ENCODE peak calls at places on chromosomes 5 and 9, in six cellular contexts. Y is heart right ventricle, O is GM10248, K is MCF 10A, V is mesothelial cell of epicardium, X is choroid plexus epithelial cell. S is an unnamed sample.
A peak's percentile ranks its signal among the peaks of the same experiment; 100 is the strongest.

GRCh38 chr5:141373673-141374317 is at the start of gene PCDHGA6:
- DNase-seq in Y (no peak), O (no peak), K (peak; percentile 17), V (no peak), X (peak; percentile 50), S (no peak)

GRCh38 chr9:69453746-69454145 is 128.7 kb downstream of the ENTREP1 start:
- DNase-seq in Y (no peak), O (no peak), K (no peak), V (no peak), X (no peak), S (no peak)

GRCh38 chr9:7756088-7756487 is 43.5 kb downstream of the DMAC1 start:
- DNase-seq in Y (no peak), O (peak; percentile 37), K (peak; percentile 6), V (no peak), X (peak; percentile 1), S (no peak)

GRCh38 chr9:87656485-87656884 is 69.4 kb upstream of the CTSL start:
- DNase-seq in Y (no peak), O (no peak), K (peak; percentile 30), V (no peak), X (peak; percentile 79), S (no peak)

GRCh38 chr5:10118150-10118549 is 131.5 kb downstream of the ATPSCKMT start:
- DNase-seq in Y (no peak), O (no peak), K (no peak), V (no peak), X (no peak), S (no peak)

GRCh38 chr5:54159153-54159836 is 151.1 kb downstream of the ARL15 start:
- DNase-seq in Y (no peak), O (no peak), K (peak; percentile 27), V (no peak), X (peak; percentile 29), S (no peak)

GRCh38 chr5:177399903-177400868 is at the start of gene PFN3:
- DNase-seq in Y (no peak), O (no peak), K (no peak), V (no peak), X (no peak), S (no peak)

GRCh38 chr5:115543365-115543700 is 1.2 kb downstream of the FEM1C start:
- DNase-seq in Y (no peak), O (no peak), K (no peak), V (no peak), X (peak; percentile 26), S (no peak)

GRCh38 chr9:121286973-121287721 is 19.2 kb downstream of the GSN start:
- DNase-seq in Y (peak; percentile 90), O (no peak), K (peak; percentile 99), V (peak; percentile 64), X (peak; percentile 94), S (peak; percentile 36)

GRCh38 chr5:16713386-16713928 is 96.7 kb upstream of the RETREG1 start:
- DNase-seq in Y (no peak), O (no peak), K (no peak), V (no peak), X (peak; percentile 66), S (peak; percentile 62)

GRCh38 chr9:12464910-12465512 is 228.2 kb upstream of the TYRP1 start:
- DNase-seq in Y (no peak), O (peak; percentile 3), K (peak; percentile 38), V (no peak), X (peak; percentile 50), S (peak; percentile 35)

GRCh38 chr5:175107865-175108264 is 336.1 kb downstream of the DRD1 start:
- DNase-seq in Y (no peak), O (no peak), K (peak; percentile 12), V (no peak), X (no peak), S (no peak)

GRCh38 chr9:86079421-86080111 is 19.8 kb downstream of the GOLM1 start:
- DNase-seq in Y (no peak), O (no peak), K (peak; percentile 12), V (no peak), X (no peak), S (no peak)

GRCh38 chr9:134554011-134554749 is 87.4 kb upstream of the COL5A1 start:
- DNase-seq in Y (no peak), O (no peak), K (no peak), V (no peak), X (no peak), S (no peak)

GRCh38 chr9:121888438-121888775 is 204.7 kb downstream of the TTLL11 start:
- DNase-seq in Y (no peak), O (no peak), K (peak; percentile 61), V (no peak), X (peak; percentile 89), S (no peak)

GRCh38 chr5:59036274-59036961 is 453.5 kb downstream of the RAB3C start:
- DNase-seq in Y (no peak), O (no peak), K (peak; percentile 95), V (no peak), X (peak; percentile 99), S (no peak)

GRCh38 chr5:150612405-150612804 is 28.1 kb upstream of the SYNPO start:
- DNase-seq in Y (peak; percentile 73), O (no peak), K (no peak), V (no peak), X (no peak), S (no peak)

GRCh38 chr5:157387683-157388093 is 72.3 kb upstream of the NIPAL4 start:
- DNase-seq in Y (peak; percentile 55), O (no peak), K (peak; percentile 91), V (no peak), X (peak; percentile 77), S (no peak)

GRCh38 chr5:56908942-56909293 is 478 bp upstream of the SETD9 start:
- DNase-seq in Y (no peak), O (no peak), K (no peak), V (peak; percentile 64), X (no peak), S (no peak)

GRCh38 chr5:37932450-37932849 is 92.6 kb upstream of the GDNF start:
- DNase-seq in Y (no peak), O (no peak), K (peak; percentile 7), V (no peak), X (no peak), S (no peak)

GRCh38 chr9:107606149-107606790 is 116.7 kb upstream of the KLF4 start:
- DNase-seq in Y (no peak), O (no peak), K (no peak), V (no peak), X (no peak), S (no peak)

GRCh38 chr9:6498982-6499381 is 86.0 kb downstream of the UHRF2 start:
- DNase-seq in Y (no peak), O (no peak), K (no peak), V (no peak), X (peak; percentile 67), S (no peak)

GRCh38 chr9:6490863-6491262 is 77.9 kb downstream of the UHRF2 start:
- DNase-seq in Y (no peak), O (no peak), K (no peak), V (no peak), X (no peak), S (no peak)

GRCh38 chr9:6495484-6495883 is 82.5 kb downstream of the UHRF2 start:
- DNase-seq in Y (no peak), O (no peak), K (peak; percentile 11), V (no peak), X (no peak), S (no peak)
- TF ChIP-seq CTCF in Y (no peak), O (no peak), K (no peak), V (no peak), X (no peak), S (no peak)

DNA sequence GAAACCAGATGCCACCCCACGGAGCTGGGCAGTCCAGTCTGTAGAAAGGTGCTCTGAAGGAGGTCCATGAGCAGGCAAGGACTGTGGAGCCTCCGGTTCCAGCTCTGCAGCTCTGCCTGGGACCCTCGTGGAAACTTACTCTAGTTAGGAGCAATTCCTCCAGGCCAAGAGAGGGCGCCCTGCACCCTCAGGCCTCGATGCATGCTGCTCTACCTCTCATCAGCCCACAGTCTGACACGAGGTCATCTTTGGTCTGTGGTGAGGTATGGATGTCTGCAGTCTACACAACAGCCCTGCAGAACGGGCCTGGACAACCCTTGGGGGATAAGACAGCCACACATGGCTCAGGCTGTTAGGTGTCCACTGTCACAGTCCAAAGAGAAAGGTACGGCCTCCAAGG is 50.6 kb upstream of the UBTD2 start:
- DNase-seq in Y (no peak), O (no peak), K (no peak), V (no peak), X (no peak), S (no peak)
- TF ChIP-seq CTCF in Y (peak; percentile 6), O (no peak), K (no peak), V (no peak), X (peak; percentile 30), S (no peak)

GRCh38 chr9:71716138-71716909 is 52.0 kb downstream of the CEMIP2 start:
- DNase-seq in Y (no peak), O (no peak), K (no peak), V (no peak), X (peak; percentile 42), S (no peak)
- TF ChIP-seq CTCF in Y (peak; percentile 48), O (no peak), K (peak; percentile 42), V (peak; percentile 89), X (peak; percentile 55), S (peak; percentile 76)

DNA sequence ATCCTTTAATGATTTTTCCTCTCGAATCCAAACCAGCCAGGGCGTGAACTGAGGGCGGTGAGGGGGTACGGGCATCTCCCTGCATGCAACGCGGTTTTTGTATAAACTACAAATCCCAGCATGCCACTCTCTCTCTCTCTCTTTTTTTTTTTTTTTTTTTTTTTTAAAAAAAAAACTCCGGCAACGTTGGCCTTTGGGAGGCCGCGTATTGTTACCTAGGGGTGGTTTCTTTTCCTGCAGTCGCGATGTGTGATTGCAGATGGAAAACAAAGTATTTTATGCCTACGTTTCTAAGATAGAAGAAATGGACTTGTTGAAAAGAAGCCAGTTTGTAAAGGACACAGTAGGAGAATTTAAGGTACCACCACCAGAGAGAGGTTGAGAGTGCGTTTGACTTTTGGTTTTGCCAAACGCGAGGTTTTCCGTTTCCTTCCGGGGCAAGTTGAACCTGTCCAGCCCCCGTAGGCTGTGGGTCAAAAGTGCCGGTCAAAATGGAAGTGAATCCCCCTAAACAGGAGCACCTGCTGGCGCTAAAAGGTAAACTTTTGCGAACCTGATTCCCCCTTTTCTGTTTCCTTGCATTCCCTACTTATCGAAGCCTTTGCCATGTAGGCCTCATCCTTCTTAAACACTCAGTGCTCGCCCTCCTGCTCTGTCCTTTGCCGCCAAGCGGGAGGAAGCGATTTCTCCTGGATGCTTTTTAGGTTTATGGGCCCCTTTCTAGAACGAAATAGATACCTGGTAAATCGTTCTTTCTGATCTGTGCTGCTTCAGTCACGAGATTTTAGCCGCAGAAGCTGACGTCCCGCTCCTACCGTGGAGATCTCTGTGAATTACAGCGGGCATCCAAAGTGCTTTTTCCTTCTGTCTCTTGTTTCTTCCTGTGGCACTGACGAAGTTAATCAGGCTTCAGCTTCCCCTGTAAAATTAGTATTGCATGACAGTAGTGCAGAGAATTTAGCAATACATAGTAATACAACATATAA is at the start of the genes SHLD3 and TRAPPC13:
- DNase-seq in Y (peak; percentile 88), O (peak; percentile 72), K (peak; percentile 89), V (peak; percentile 68), X (peak; percentile 90), S (peak; percentile 57)
- TF ChIP-seq CTCF in Y (no peak), O (no peak), K (no peak), V (peak; percentile 14), X (peak; percentile 13), S (peak; percentile 32)

S was measured in neural crest cell.